ENCODE peak calls at places on chromosomes 11 and 22, in ten cellular contexts. Z is GM23338, U is fibroblast of villous mesenchyme, V is upper lobe of right lung, C is A549, H is esophagus squamous epithelium, B is IMR-90, N is Calu3, T is GM10248, Q is neural progenitor cell. J is an unnamed sample.

GRCh38 chr11:85815186-85815911 is 4.4 kb upstream of the SYTL2 start:
- DNase-seq in Z (no peak), U (peak), V (no peak), C (no peak), H (no peak), B (peak), N (no peak), T (no peak), Q (no peak), J (no peak)

GRCh38 chr22:27241430-27242110 is 560.0 kb downstream of the MN1 start:
- DNase-seq in Z (no peak), U (peak), V (no peak), C (no peak), H (no peak), B (no peak), N (peak), T (no peak), Q (no peak), J (no peak)

GRCh38 chr22:19716829-19717105 is 2.5 kb downstream of the SEPTIN5 start:
- DNase-seq in Z (no peak), U (no peak), V (no peak), C (no peak), H (no peak), B (no peak), N (no peak), T (no peak), Q (no peak), J (no peak)

GRCh38 chr11:46898396-46899095 is 19.8 kb downstream of the LRP4 start:
- DNase-seq in Z (no peak), U (no peak), V (no peak), C (no peak), H (no peak), B (no peak), N (peak), T (no peak), Q (no peak), J (no peak)

GRCh38 chr11:117816846-117817212 is 7.7 kb downstream of the FXYD2 start:
- DNase-seq in Z (no peak), U (no peak), V (no peak), C (no peak), H (no peak), B (no peak), N (no peak), T (peak), Q (no peak), J (no peak)

GRCh38 chr11:86775342-86775741 is 25.0 kb upstream of the PRSS23 start:
- DNase-seq in Z (no peak), U (no peak), V (no peak), C (no peak), H (no peak), B (no peak), N (no peak), T (no peak), Q (no peak), J (no peak)

GRCh38 chr11:134781335-134781970 is 369.4 kb upstream of the B3GAT1 start:
- DNase-seq in Z (no peak), U (no peak), V (no peak), C (no peak), H (no peak), B (no peak), N (no peak), T (no peak), Q (no peak), J (no peak)

GRCh38 chr11:9264381-9265210 is 554 bp downstream of the DENND5A start:
- DNase-seq in Z (peak), U (peak), V (peak), C (peak), H (peak), B (peak), N (peak), T (peak), Q (peak), J (peak)

GRCh38 chr11:10666556-10666955 is 27.0 kb downstream of the IRAG1 start:
- DNase-seq in Z (no peak), U (peak), V (no peak), C (no peak), H (no peak), B (peak), N (no peak), T (no peak), Q (no peak), J (no peak)

GRCh38 chr11:6825333-6825744 is 20.1 kb upstream of the OR10A5 start:
- DNase-seq in Z (no peak), U (no peak), V (no peak), C (no peak), H (no peak), B (no peak), N (no peak), T (no peak), Q (no peak), J (no peak)

GRCh38 chr11:64265176-64266160 is 14.1 kb downstream of the PLCB3 start:
- DNase-seq in Z (no peak), U (no peak), V (no peak), C (no peak), H (no peak), B (no peak), N (no peak), T (no peak), Q (no peak), J (no peak)

GRCh38 chr22:28477556-28477955 is 202.1 kb downstream of the TTC28 start:
- DNase-seq in Z (no peak), U (no peak), V (no peak), C (no peak), H (no peak), B (no peak), N (no peak), T (no peak), Q (no peak), J (no peak)

GRCh38 chr11:66011785-66012303 is at the start of gene CST6:
- DNase-seq in Z (peak), U (no peak), V (peak), C (no peak), H (no peak), B (no peak), N (peak), T (no peak), Q (peak), J (no peak)

GRCh38 chr11:67301313-67301921 is 1.9 kb upstream of the SSH3 start:
- DNase-seq in Z (no peak), U (no peak), V (peak), C (no peak), H (no peak), B (no peak), N (no peak), T (no peak), Q (no peak), J (no peak)

GRCh38 chr11:6681949-6682348 is 1.2 kb downstream of the MRPL17 start:
- DNase-seq in Z (no peak), U (peak), V (no peak), C (no peak), H (no peak), B (peak), N (peak), T (no peak), Q (peak), J (no peak)

GRCh38 chr11:24400059-24400665 is 96.7 kb upstream of the LUZP2 start:
- DNase-seq in Z (no peak), U (no peak), V (no peak), C (no peak), H (no peak), B (no peak), N (no peak), T (no peak), Q (no peak), J (no peak)

GRCh38 chr11:72833083-72833733 is 19.0 kb downstream of the ATG16L2 start:
- DNase-seq in Z (no peak), U (no peak), V (no peak), C (no peak), H (no peak), B (no peak), N (no peak), T (no peak), Q (no peak), J (no peak)

GRCh38 chr11:288328-289144 is at the start of gene PGGHG:
- DNase-seq in Z (no peak), U (peak), V (peak), C (peak), H (no peak), B (no peak), N (peak), T (peak), Q (peak), J (peak)

GRCh38 chr22:47168900-47169800 is 406.7 kb downstream of the TBC1D22A start:
- DNase-seq in Z (peak), U (peak), V (peak), C (peak), H (no peak), B (peak), N (peak), T (no peak), Q (peak), J (no peak)

GRCh38 chr22:46575915-46576555 is 38.6 kb upstream of the CELSR1 start:
- DNase-seq in Z (peak), U (no peak), V (peak), C (no peak), H (no peak), B (no peak), N (no peak), T (no peak), Q (peak), J (no peak)

GRCh38 chr22:49638788-49639187 is 188.9 kb downstream of the BRD1 start:
- DNase-seq in Z (no peak), U (no peak), V (no peak), C (no peak), H (no peak), B (no peak), N (peak), T (no peak), Q (peak), J (no peak)

GRCh38 chr11:32830413-32830738 is 649 bp downstream of the PRRG4 start:
- DNase-seq in Z (peak), U (peak), V (no peak), C (no peak), H (no peak), B (no peak), N (peak), T (no peak), Q (no peak), J (peak)

GRCh38 chr11:125345706-125346561 is 150.1 kb downstream of the FEZ1 start:
- DNase-seq in Z (peak), U (peak), V (peak), C (peak), H (peak), B (peak), N (peak), T (peak), Q (peak), J (peak)
- TF ChIP-seq CTCF in Z (peak), U (peak), V (peak), C (peak), H (peak), B (peak), N (peak), T (peak), Q (peak), J (peak)

GRCh38 chr11:97143463-97143862 is 753.6 kb downstream of the JRKL start:
- DNase-seq in Z (no peak), U (no peak), V (no peak), C (no peak), H (no peak), B (no peak), N (no peak), T (no peak), Q (no peak), J (no peak)

GRCh38 chr11:97136067-97136466 is 746.3 kb downstream of the JRKL start:
- DNase-seq in Z (no peak), U (no peak), V (no peak), C (no peak), H (no peak), B (no peak), N (no peak), T (no peak), Q (no peak), J (no peak)

GRCh38 chr11:97140885-97141494 is 751.2 kb downstream of the JRKL start:
- DNase-seq in Z (peak), U (peak), V (no peak), C (no peak), H (no peak), B (no peak), N (no peak), T (peak), Q (peak), J (peak)
- TF ChIP-seq CTCF in Z (peak), U (peak), V (peak), C (no peak), H (peak), B (peak), N (no peak), T (peak), Q (peak), J (peak)

DNA sequence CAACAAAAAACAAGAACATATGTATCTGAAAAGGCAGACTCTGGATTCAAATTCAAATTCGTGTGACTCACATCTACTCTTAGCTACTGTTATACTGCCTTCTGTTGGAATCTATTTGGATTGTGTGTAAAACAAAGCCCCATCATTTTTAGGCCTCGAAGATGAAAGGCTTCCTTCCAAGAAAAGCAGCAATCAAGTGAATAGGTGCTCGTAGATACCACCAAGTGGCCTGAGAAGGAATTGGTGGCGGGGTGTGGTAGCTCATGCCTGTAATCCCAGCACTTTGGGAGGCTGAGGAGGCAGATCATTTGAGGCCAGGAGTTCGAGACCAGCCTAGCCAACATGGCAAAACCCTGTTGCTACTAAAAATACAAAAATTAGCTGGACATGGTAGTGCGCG is 4.2 kb downstream of the GRAMD1B start:
- DNase-seq in Z (peak), U (no peak), V (no peak), C (peak), H (no peak), B (peak), N (peak), T (peak), Q (peak), J (peak)
- TF ChIP-seq CTCF in Z (peak), U (peak), V (no peak), C (peak), H (peak), B (peak), N (no peak), T (peak), Q (peak), J (peak)

GRCh38 chr11:126135182-126136176 is 72.8 kb upstream of the CDON start:
- DNase-seq in Z (no peak), U (peak), V (no peak), C (no peak), H (no peak), B (no peak), N (no peak), T (no peak), Q (no peak), J (no peak)

GRCh38 chr11:126129681-126130671 is 67.3 kb upstream of the CDON start:
- DNase-seq in Z (no peak), U (peak), V (no peak), C (no peak), H (no peak), B (peak), N (no peak), T (no peak), Q (no peak), J (no peak)

GRCh38 chr11:126133902-126134301 is 71.2 kb upstream of the CDON start:
- DNase-seq in Z (no peak), U (no peak), V (no peak), C (no peak), H (no peak), B (no peak), N (no peak), T (no peak), Q (peak), J (no peak)

GRCh38 chr11:126134461-126135155 is 71.9 kb upstream of the CDON start:
- DNase-seq in Z (no peak), U (no peak), V (no peak), C (no peak), H (no peak), B (no peak), N (no peak), T (no peak), Q (no peak), J (no peak)

DNA sequence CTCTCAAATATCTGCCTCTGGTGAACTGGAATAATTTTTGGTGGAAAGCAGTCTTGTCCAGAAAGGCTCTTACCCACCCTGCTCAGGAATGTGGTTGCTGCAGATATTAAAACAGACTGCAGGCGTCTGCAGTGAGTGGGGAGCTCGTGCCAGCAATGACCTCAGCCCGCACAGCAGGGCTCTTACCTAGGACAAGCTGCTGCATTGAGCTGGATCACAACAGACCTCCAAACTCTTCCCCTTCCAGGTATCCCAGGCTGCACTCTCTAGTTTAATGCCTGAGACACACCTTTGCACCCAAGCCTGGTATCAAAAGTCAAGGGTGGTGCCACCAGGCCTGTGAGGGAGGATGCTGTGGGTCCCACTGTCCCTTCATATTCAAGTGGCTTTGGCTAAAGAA is 69.7 kb upstream of the CDON start:
- DNase-seq in Z (no peak), U (no peak), V (peak), C (no peak), H (no peak), B (no peak), N (peak), T (no peak), Q (no peak), J (no peak)
- TF ChIP-seq CTCF in Z (no peak), U (no peak), V (peak), C (no peak), H (no peak), B (no peak), N (no peak), T (no peak), Q (no peak), J (no peak)

GRCh38 chr11:15258433-15259350 is 144.0 kb downstream of the INSC start:
- DNase-seq in Z (peak), U (peak), V (no peak), C (peak), H (no peak), B (peak), N (peak), T (no peak), Q (peak), J (no peak)
- TF ChIP-seq CTCF in Z (no peak), U (peak), V (peak), C (no peak), H (no peak), B (peak), N (no peak), T (no peak), Q (peak), J (no peak)

J was measured in GM13977.